ENCODE peak calls at places on chromosome 11, in four cellular contexts. M, S, V and X are unnamed samples.

GRCh38 chr11:86143429-86144030 is 74.6 kb upstream of the PICALM start:
- DNase-seq in M (no peak), S (peak), V (no peak), X (no peak)

GRCh38 chr11:86629070-86629706 is 43.2 kb downstream of the ME3 start:
- DNase-seq in M (no peak), S (peak), V (no peak), X (peak)

GRCh38 chr11:109993786-109994185 is 99.4 kb upstream of the ZC3H12C start:
- DNase-seq in M (no peak), S (no peak), V (no peak), X (no peak)

GRCh38 chr11:66842501-66842895 is 743 bp upstream of the RCE1 start:
- DNase-seq in M (no peak), S (no peak), V (no peak), X (no peak)

GRCh38 chr11:122754553-122755322 is 83.6 kb upstream of the CRTAM start:
- DNase-seq in M (no peak), S (no peak), V (no peak), X (no peak)

GRCh38 chr11:93133710-93134109 is 64.1 kb downstream of the SLC36A4 start:
- DNase-seq in M (no peak), S (no peak), V (no peak), X (peak)

GRCh38 chr11:37849731-37850130 is 1251.7 kb upstream of the RAG2 start:
- DNase-seq in M (no peak), S (no peak), V (no peak), X (no peak)

GRCh38 chr11:102831128-102831708 is 12.2 kb downstream of the MMP3 start:
- DNase-seq in M (no peak), S (peak), V (peak), X (peak)

GRCh38 chr11:36210529-36210928 is 78.7 kb downstream of the COMMD9 start:
- DNase-seq in M (no peak), S (no peak), V (no peak), X (no peak)

GRCh38 chr11:134483857-134484256 is 71.8 kb upstream of the B3GAT1 start:
- DNase-seq in M (no peak), S (no peak), V (no peak), X (no peak)

GRCh38 chr11:130103296-130103814 is 33.7 kb downstream of the APLP2 start:
- DNase-seq in M (no peak), S (no peak), V (no peak), X (peak)

GRCh38 chr11:17763703-17764102 is 29.1 kb downstream of the KCNC1 start:
- DNase-seq in M (no peak), S (no peak), V (no peak), X (no peak)

GRCh38 chr11:29978549-29978948 is 38.3 kb downstream of the KCNA4 start:
- DNase-seq in M (no peak), S (no peak), V (no peak), X (no peak)

GRCh38 chr11:68118753-68119448 is 2.3 kb downstream of the CHKA start:
- DNase-seq in M (no peak), S (peak), V (no peak), X (no peak)

GRCh38 chr11:64378335-64378884 is 19.4 kb downstream of the RPS6KA4 start:
- DNase-seq in M (no peak), S (peak), V (no peak), X (no peak)

GRCh38 chr11:58622344-58622743 is at the start of gene CNTF:
- DNase-seq in M (no peak), S (no peak), V (no peak), X (peak)

GRCh38 chr11:3735827-3736226 is 61.5 kb downstream of the NUP98 start:
- DNase-seq in M (no peak), S (no peak), V (no peak), X (peak)

GRCh38 chr11:115678942-115679341 is 174.7 kb upstream of the CADM1 start:
- DNase-seq in M (no peak), S (no peak), V (no peak), X (no peak)

GRCh38 chr11:93396356-93396755 is 65.8 kb downstream of the DEUP1 start:
- DNase-seq in M (no peak), S (no peak), V (no peak), X (peak)

GRCh38 chr11:77580712-77581337 is 8.9 kb upstream of the AQP11 start:
- DNase-seq in M (no peak), S (no peak), V (no peak), X (no peak)

GRCh38 chr11:17479284-17480214 is 2.9 kb upstream of the ABCC8 start:
- DNase-seq in M (no peak), S (no peak), V (no peak), X (no peak)

GRCh38 chr11:8168485-8169257 is at the start of gene RIC3:
- DNase-seq in M (no peak), S (peak), V (peak), X (no peak)

GRCh38 chr11:132999031-132999430 is 533.3 kb downstream of the OPCML start:
- DNase-seq in M (no peak), S (no peak), V (no peak), X (no peak)

DNA sequence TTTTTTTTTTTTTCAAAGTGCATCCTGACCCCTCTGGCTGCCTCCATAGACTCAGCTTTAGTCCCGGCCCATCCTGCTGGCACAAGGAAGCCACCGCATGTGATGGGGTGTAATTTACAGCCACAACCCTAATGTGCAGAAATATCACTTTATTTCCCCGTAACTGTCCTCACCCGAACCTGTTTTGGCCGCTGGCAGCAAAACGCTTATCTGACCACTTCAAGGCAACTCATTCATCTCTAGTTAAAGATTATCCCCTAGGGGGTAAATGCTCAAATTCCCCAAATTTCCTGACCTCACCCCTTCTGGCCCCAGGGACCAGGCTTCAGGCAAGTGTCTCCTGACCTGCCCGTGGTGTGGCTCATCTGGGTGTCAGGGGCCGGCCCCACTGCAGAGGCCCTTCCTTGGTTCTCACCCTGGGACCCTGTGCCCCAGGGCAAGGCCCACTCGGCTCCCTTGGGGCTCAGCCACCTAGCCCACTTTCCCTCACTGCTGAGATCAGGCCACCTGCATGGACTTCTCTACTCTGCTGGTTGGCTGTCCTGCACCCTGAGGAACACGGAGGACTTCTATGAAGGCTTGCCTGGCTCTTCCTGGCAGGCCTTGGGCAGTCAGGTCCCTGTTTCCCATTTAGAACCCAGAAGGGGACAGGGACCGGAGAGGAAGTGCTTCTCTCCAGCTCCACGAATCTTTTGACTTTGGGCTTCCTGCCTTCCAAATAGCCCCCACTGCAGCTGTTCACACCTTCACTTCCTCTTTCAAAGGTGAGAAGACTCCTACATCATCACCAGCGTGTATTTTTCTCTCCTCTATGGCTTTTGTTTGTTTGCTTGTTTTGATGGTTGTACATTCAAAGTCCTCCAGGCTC is 53.3 kb downstream of the WNT11 start:
- DNase-seq in M (no peak), S (no peak), V (no peak), X (no peak)
- H3K4me3 ChIP-seq in M (peak), S (no peak), V (no peak), X (peak)

GRCh38 chr11:22875869-22876473 is 15.7 kb upstream of the CCDC179 start:
- DNase-seq in M (peak), S (peak), V (peak), X (peak)
- TF ChIP-seq CTCF in M (peak), S (peak), V (peak), X (peak)

DNA sequence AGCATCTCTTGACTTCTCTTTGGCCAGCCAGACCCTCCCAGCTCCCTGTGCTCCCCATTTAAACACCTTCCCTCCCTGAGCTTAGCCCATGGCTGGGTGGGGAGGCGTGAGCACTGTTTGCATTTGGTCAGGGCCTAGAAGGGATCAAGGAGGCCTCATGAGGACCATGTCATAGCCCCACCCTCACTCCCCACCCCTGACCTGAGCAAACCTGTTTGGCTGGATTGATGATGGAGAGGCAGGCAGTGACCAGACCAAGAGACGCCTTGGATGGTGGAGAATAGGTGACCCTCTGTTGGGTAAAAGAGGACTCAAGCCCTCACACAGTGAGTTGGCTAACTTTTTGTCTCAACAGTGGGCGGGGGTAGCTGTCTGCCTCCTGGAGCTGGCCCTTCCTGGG is 49.9 kb downstream of the ST3GAL4 start:
- DNase-seq in M (no peak), S (no peak), V (no peak), X (no peak)
- H3K27ac ChIP-seq in M (no peak), S (peak), V (no peak), X (no peak)

GRCh38 chr11:128576555-128576954 is 10.8 kb downstream of the ETS1 start:
- DNase-seq in M (no peak), S (no peak), V (no peak), X (no peak)

GRCh38 chr11:128573674-128574073 is 13.7 kb downstream of the ETS1 start:
- DNase-seq in M (no peak), S (no peak), V (no peak), X (no peak)

GRCh38 chr11:128574576-128575011 is 12.8 kb downstream of the ETS1 start:
- DNase-seq in M (no peak), S (no peak), V (no peak), X (no peak)

GRCh38 chr11:128575956-128576340 is 11.4 kb downstream of the ETS1 start:
- DNase-seq in M (no peak), S (no peak), V (no peak), X (no peak)

DNA sequence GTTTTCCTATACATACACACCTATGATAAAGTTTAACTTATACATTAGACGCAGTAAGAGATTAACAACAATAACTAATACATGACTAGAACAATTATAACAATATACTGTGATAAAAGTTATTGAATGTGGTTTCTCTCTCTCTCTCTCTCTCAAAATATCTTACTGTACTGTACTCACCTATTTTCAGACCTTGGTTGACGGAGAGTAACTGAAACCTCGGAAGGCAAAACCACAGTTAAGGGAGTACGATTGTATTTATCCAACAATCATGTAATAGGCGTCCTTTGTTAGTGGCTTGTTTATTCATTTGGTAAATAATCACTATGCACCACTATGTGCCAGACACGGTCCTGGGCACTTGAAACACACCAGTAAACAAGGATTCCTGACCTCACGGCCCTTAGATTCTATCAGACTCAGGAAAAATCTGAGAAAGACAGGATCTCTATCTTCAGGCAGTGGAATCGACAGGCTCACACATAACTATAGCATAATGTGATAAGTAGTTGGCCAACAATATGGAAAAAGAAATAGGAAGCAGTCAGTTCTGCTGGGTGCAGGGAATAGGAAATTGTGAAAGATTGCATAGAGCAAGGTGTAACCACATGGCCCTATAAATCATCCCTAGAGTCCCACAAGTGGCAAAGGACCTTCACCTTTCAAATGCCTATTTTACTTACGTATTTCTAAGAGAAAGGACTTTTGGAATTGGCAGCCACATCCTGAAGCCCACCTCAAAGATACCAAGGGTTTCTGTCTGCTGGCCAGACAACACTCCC is 12.0 kb downstream of the ETS1 start:
- DNase-seq in M (no peak), S (no peak), V (no peak), X (no peak)
- H3K4me3 ChIP-seq in M (no peak), S (no peak), V (no peak), X (no peak)

DNA sequence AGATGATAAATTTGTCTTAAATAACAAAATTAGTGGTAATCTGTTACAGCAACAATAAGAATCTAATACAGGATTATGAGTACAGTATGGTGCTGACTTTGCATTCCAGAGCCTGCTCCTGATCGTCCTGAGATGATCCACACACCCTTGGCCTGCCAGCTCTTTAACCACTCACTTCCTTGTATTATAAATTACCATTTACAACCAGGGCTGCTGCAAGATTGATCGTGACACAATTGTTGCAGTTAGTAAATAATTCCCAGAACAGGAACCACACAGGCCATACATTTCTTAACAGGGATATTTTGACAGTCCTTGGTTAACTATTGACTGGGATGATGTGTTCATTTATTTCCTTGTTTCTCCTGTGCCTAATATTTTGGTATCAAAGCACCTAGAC is 3.8 kb upstream of the CBLIF start:
- DNase-seq in M (no peak), S (no peak), V (no peak), X (no peak)
- TF ChIP-seq CTCF in M (no peak), S (no peak), V (no peak), X (no peak)

GRCh38 chr11:69295079-69295994 is 1.4 kb downstream of the MYEOV start:
- DNase-seq in M (no peak), S (no peak), V (no peak), X (no peak)

GRCh38 chr11:69296890-69297224 is 2.9 kb downstream of the MYEOV start:
- DNase-seq in M (no peak), S (no peak), V (no peak), X (no peak)

GRCh38 chr11:69294621-69295078 is 695 bp downstream of the MYEOV start:
- DNase-seq in M (no peak), S (no peak), V (no peak), X (no peak)

GRCh38 chr11:69297225-69297925 is 3.4 kb downstream of the MYEOV start:
- DNase-seq in M (peak), S (peak), V (peak), X (peak)

DNA sequence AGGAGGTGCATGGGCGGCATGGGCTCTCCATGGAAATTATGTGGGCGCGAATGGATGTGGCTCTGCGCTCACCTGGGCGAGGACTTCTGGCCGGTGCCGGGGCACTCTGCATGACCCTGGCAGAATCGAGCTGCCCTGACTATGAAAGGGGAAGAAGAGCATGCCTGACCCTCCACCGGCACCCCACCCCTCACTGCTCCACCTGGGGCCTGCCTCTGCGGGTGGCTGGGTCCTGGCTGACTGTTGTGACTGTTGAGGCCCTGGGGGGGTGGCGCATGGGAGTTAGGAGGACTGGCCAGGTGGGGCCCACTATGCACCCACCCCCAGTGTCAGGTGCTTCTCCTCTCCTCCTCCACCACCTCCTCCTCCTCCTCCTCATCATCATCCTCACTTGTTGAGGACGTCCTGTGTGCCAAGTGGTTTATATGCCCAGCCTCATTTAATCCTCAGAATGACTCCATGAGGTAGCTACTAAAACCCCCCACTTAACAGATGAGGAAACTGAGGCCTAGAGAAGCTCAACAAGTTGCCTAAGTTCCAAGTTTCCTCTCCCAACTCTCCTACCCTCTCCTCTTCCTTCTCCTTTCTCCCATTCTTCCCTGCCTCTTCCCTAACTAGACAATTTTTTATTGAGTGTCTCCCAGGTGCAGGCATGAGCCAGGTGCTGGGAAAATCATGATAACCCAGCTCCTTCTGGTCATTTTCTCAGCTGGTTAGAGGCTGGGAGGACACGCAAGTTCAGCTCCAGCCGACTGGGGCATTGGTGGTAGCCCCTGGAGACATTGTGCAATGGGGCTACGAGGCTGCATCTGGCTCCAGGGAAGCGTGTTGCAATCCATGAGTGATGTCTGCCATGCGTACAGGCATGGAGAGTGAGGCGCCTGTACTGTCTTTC is 2.3 kb downstream of the MYEOV start:
- DNase-seq in M (no peak), S (peak), V (peak), X (peak)
- H3K27ac ChIP-seq in M (peak), S (peak), V (no peak), X (peak)

GRCh38 chr11:104897891-104898684 is at the start of gene CASP12:
- DNase-seq in M (no peak), S (no peak), V (no peak), X (peak)
- H3K4me3 ChIP-seq in M (peak), S (no peak), V (no peak), X (no peak)

DNA sequence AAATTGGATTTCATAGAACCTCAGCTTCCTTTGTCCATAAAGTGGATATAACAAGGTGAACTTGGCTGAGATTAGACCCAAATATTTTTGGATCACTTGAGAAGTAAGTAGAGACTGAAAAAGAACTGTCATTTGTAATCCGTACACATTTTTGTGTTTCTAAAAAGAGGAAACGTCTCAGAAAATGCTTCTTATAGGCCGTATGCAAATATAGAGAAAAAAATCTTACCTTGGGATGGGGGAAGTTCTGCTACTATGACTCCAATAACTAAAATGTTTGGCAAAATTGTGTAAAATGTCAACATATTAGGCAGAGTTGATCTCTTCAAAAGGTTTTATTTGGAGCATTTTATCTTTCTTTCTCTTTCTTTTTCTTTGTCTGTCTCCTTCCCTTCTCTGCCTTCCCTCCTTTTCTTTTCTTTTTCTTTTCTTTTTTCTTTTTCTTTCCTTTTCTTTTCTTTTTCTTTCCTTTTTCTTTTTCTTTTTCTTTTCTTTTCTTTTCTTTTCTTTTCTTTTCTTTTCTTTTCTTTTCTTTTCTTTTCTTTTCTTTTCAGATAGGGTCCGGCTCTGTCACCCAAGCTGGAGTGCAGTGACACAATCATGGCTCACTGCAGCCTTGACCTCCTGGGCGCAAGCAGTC is 48.2 kb downstream of the ADM start:
- DNase-seq in M (no peak), S (no peak), V (no peak), X (no peak)
- TF ChIP-seq CTCF in M (no peak), S (no peak), V (no peak), X (no peak)

DNA sequence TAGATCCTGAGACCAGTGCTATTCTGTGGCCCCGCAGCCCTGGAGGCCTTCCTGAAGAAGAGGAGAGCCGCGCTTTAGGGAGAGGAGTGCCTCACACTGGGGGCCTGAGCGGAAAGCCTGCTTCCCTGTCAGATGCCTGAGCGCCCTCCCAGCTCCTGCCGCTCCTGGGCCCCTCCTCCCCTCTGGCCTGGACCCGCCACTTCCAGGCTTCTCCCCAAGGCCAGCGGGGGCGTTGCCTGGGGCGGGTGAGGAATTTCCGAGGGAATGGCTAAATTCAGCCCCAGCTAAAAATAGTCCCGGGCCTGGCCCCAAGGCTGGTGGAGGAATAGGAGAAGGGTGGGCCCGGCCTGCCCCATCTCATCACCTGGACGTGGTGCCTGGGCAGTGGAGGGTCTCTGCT is 15.4 kb downstream of the ARHGEF17 start:
- DNase-seq in M (peak), S (peak), V (peak), X (peak)
- H3K27ac ChIP-seq in M (peak), S (peak), V (peak), X (peak)